ENCODE peak calls at places on chromosomes 11 and 22, in eight cellular contexts. One of them, this sample, is unnamed.

GRCh38 chr11:69007978-69008381 is 5.1 kb downstream of the MRGPRF start:
- DNase-seq in substantia nigra: no peak
- DNase-seq in glomerular endothelial cell: no peak
- DNase-seq in stimulated activated CD4-positive, alpha-beta T cell treated with anti-CD3 and anti-CD28 coated beads, Interleukin-4, amount 100 ng/mL, for 48 hours: no peak
- DNase-seq in Daoy: no peak
- DNase-seq in DMS53: no peak
- DNase-seq in natural killer cell treated with Interleukin-12 subunit alpha and Interleukin-12 subunit beta and Interleukin-15 and Interleukin-18, amount 100 ng/mL, for 72 hours: no peak
- DNase-seq in HTR-8/SVneo: no peak
- DNase-seq in this sample: no peak

GRCh38 chr11:113419426-113420003 is 31.9 kb downstream of the ANKK1 start:
- DNase-seq in substantia nigra: no peak
- DNase-seq in glomerular endothelial cell: no peak
- DNase-seq in stimulated activated CD4-positive, alpha-beta T cell treated with anti-CD3 and anti-CD28 coated beads, Interleukin-4, amount 100 ng/mL, for 48 hours: no peak
- DNase-seq in Daoy: no peak
- DNase-seq in DMS53: no peak
- DNase-seq in natural killer cell treated with Interleukin-12 subunit alpha and Interleukin-12 subunit beta and Interleukin-15 and Interleukin-18, amount 100 ng/mL, for 72 hours: no peak
- DNase-seq in HTR-8/SVneo: no peak
- DNase-seq in this sample: no peak

GRCh38 chr11:1236316-1237127 is 13.7 kb downstream of the MUC5B start:
- DNase-seq in substantia nigra: no peak
- DNase-seq in glomerular endothelial cell: no peak
- DNase-seq in stimulated activated CD4-positive, alpha-beta T cell treated with anti-CD3 and anti-CD28 coated beads, Interleukin-4, amount 100 ng/mL, for 48 hours: no peak
- DNase-seq in Daoy: no peak
- DNase-seq in DMS53: no peak
- DNase-seq in natural killer cell treated with Interleukin-12 subunit alpha and Interleukin-12 subunit beta and Interleukin-15 and Interleukin-18, amount 100 ng/mL, for 72 hours: peak
- DNase-seq in HTR-8/SVneo: no peak
- DNase-seq in this sample: no peak

GRCh38 chr22:29032014-29032475 is 29.6 kb downstream of the C22orf31 start:
- DNase-seq in substantia nigra: no peak
- DNase-seq in glomerular endothelial cell: no peak
- DNase-seq in stimulated activated CD4-positive, alpha-beta T cell treated with anti-CD3 and anti-CD28 coated beads, Interleukin-4, amount 100 ng/mL, for 48 hours: no peak
- DNase-seq in Daoy: no peak
- DNase-seq in DMS53: peak
- DNase-seq in natural killer cell treated with Interleukin-12 subunit alpha and Interleukin-12 subunit beta and Interleukin-15 and Interleukin-18, amount 100 ng/mL, for 72 hours: no peak
- DNase-seq in HTR-8/SVneo: no peak
- DNase-seq in this sample: no peak

GRCh38 chr11:2304156-2305139 is 2.6 kb downstream of the TSPAN32 start:
- DNase-seq in substantia nigra: no peak
- DNase-seq in glomerular endothelial cell: no peak
- DNase-seq in stimulated activated CD4-positive, alpha-beta T cell treated with anti-CD3 and anti-CD28 coated beads, Interleukin-4, amount 100 ng/mL, for 48 hours: no peak
- DNase-seq in Daoy: no peak
- DNase-seq in DMS53: peak
- DNase-seq in natural killer cell treated with Interleukin-12 subunit alpha and Interleukin-12 subunit beta and Interleukin-15 and Interleukin-18, amount 100 ng/mL, for 72 hours: peak
- DNase-seq in HTR-8/SVneo: no peak
- DNase-seq in this sample: no peak

GRCh38 chr11:63862923-63863322 is 24.0 kb downstream of the MARK2 start:
- DNase-seq in substantia nigra: no peak
- DNase-seq in glomerular endothelial cell: no peak
- DNase-seq in stimulated activated CD4-positive, alpha-beta T cell treated with anti-CD3 and anti-CD28 coated beads, Interleukin-4, amount 100 ng/mL, for 48 hours: no peak
- DNase-seq in Daoy: no peak
- DNase-seq in DMS53: peak
- DNase-seq in natural killer cell treated with Interleukin-12 subunit alpha and Interleukin-12 subunit beta and Interleukin-15 and Interleukin-18, amount 100 ng/mL, for 72 hours: no peak
- DNase-seq in HTR-8/SVneo: no peak
- DNase-seq in this sample: peak

GRCh38 chr22:37498289-37498909 is 12.2 kb upstream of the MFNG start:
- DNase-seq in substantia nigra: no peak
- DNase-seq in glomerular endothelial cell: no peak
- DNase-seq in stimulated activated CD4-positive, alpha-beta T cell treated with anti-CD3 and anti-CD28 coated beads, Interleukin-4, amount 100 ng/mL, for 48 hours: peak
- DNase-seq in Daoy: peak
- DNase-seq in DMS53: peak
- DNase-seq in natural killer cell treated with Interleukin-12 subunit alpha and Interleukin-12 subunit beta and Interleukin-15 and Interleukin-18, amount 100 ng/mL, for 72 hours: no peak
- DNase-seq in HTR-8/SVneo: no peak
- DNase-seq in this sample: peak

GRCh38 chr22:17436981-17437410 is 67.7 kb downstream of the CECR2 start:
- DNase-seq in substantia nigra: peak
- DNase-seq in glomerular endothelial cell: no peak
- DNase-seq in stimulated activated CD4-positive, alpha-beta T cell treated with anti-CD3 and anti-CD28 coated beads, Interleukin-4, amount 100 ng/mL, for 48 hours: no peak
- DNase-seq in Daoy: no peak
- DNase-seq in DMS53: no peak
- DNase-seq in natural killer cell treated with Interleukin-12 subunit alpha and Interleukin-12 subunit beta and Interleukin-15 and Interleukin-18, amount 100 ng/mL, for 72 hours: no peak
- DNase-seq in HTR-8/SVneo: no peak
- DNase-seq in this sample: no peak

GRCh38 chr11:108973402-108974119 is 308.7 kb downstream of the DDX10 start:
- DNase-seq in substantia nigra: no peak
- DNase-seq in glomerular endothelial cell: no peak
- DNase-seq in stimulated activated CD4-positive, alpha-beta T cell treated with anti-CD3 and anti-CD28 coated beads, Interleukin-4, amount 100 ng/mL, for 48 hours: no peak
- DNase-seq in Daoy: peak
- DNase-seq in DMS53: no peak
- DNase-seq in natural killer cell treated with Interleukin-12 subunit alpha and Interleukin-12 subunit beta and Interleukin-15 and Interleukin-18, amount 100 ng/mL, for 72 hours: no peak
- DNase-seq in HTR-8/SVneo: peak
- DNase-seq in this sample: peak

GRCh38 chr11:134614141-134614540 is 202.1 kb upstream of the B3GAT1 start:
- DNase-seq in substantia nigra: no peak
- DNase-seq in glomerular endothelial cell: no peak
- DNase-seq in stimulated activated CD4-positive, alpha-beta T cell treated with anti-CD3 and anti-CD28 coated beads, Interleukin-4, amount 100 ng/mL, for 48 hours: no peak
- DNase-seq in Daoy: no peak
- DNase-seq in DMS53: no peak
- DNase-seq in natural killer cell treated with Interleukin-12 subunit alpha and Interleukin-12 subunit beta and Interleukin-15 and Interleukin-18, amount 100 ng/mL, for 72 hours: no peak
- DNase-seq in HTR-8/SVneo: no peak
- DNase-seq in this sample: no peak

GRCh38 chr22:29641052-29641780 is 37.8 kb downstream of the NF2 start:
- DNase-seq in substantia nigra: no peak
- DNase-seq in glomerular endothelial cell: no peak
- DNase-seq in stimulated activated CD4-positive, alpha-beta T cell treated with anti-CD3 and anti-CD28 coated beads, Interleukin-4, amount 100 ng/mL, for 48 hours: no peak
- DNase-seq in Daoy: no peak
- DNase-seq in DMS53: no peak
- DNase-seq in natural killer cell treated with Interleukin-12 subunit alpha and Interleukin-12 subunit beta and Interleukin-15 and Interleukin-18, amount 100 ng/mL, for 72 hours: no peak
- DNase-seq in HTR-8/SVneo: no peak
- DNase-seq in this sample: no peak

GRCh38 chr22:33477131-33478111 is 419.2 kb upstream of the SYN3 start:
- DNase-seq in substantia nigra: no peak
- DNase-seq in glomerular endothelial cell: no peak
- DNase-seq in stimulated activated CD4-positive, alpha-beta T cell treated with anti-CD3 and anti-CD28 coated beads, Interleukin-4, amount 100 ng/mL, for 48 hours: no peak
- DNase-seq in Daoy: peak
- DNase-seq in DMS53: no peak
- DNase-seq in natural killer cell treated with Interleukin-12 subunit alpha and Interleukin-12 subunit beta and Interleukin-15 and Interleukin-18, amount 100 ng/mL, for 72 hours: no peak
- DNase-seq in HTR-8/SVneo: no peak
- DNase-seq in this sample: no peak

GRCh38 chr11:123238297-123238696 is 43.2 kb upstream of the CLMP start:
- DNase-seq in substantia nigra: no peak
- DNase-seq in glomerular endothelial cell: no peak
- DNase-seq in stimulated activated CD4-positive, alpha-beta T cell treated with anti-CD3 and anti-CD28 coated beads, Interleukin-4, amount 100 ng/mL, for 48 hours: no peak
- DNase-seq in Daoy: peak
- DNase-seq in DMS53: no peak
- DNase-seq in natural killer cell treated with Interleukin-12 subunit alpha and Interleukin-12 subunit beta and Interleukin-15 and Interleukin-18, amount 100 ng/mL, for 72 hours: no peak
- DNase-seq in HTR-8/SVneo: no peak
- DNase-seq in this sample: no peak

GRCh38 chr22:36385491-36386350 is 2.0 kb downstream of the MYH9 start:
- DNase-seq in substantia nigra: no peak
- DNase-seq in glomerular endothelial cell: no peak
- DNase-seq in stimulated activated CD4-positive, alpha-beta T cell treated with anti-CD3 and anti-CD28 coated beads, Interleukin-4, amount 100 ng/mL, for 48 hours: peak
- DNase-seq in Daoy: peak
- DNase-seq in DMS53: peak
- DNase-seq in natural killer cell treated with Interleukin-12 subunit alpha and Interleukin-12 subunit beta and Interleukin-15 and Interleukin-18, amount 100 ng/mL, for 72 hours: peak
- DNase-seq in HTR-8/SVneo: no peak
- DNase-seq in this sample: peak

GRCh38 chr11:82092904-82093303 is 640.8 kb downstream of the FAM181B start:
- DNase-seq in substantia nigra: no peak
- DNase-seq in glomerular endothelial cell: no peak
- DNase-seq in stimulated activated CD4-positive, alpha-beta T cell treated with anti-CD3 and anti-CD28 coated beads, Interleukin-4, amount 100 ng/mL, for 48 hours: no peak
- DNase-seq in Daoy: no peak
- DNase-seq in DMS53: no peak
- DNase-seq in natural killer cell treated with Interleukin-12 subunit alpha and Interleukin-12 subunit beta and Interleukin-15 and Interleukin-18, amount 100 ng/mL, for 72 hours: no peak
- DNase-seq in HTR-8/SVneo: no peak
- DNase-seq in this sample: no peak

GRCh38 chr11:117273550-117274289 is 17.4 kb upstream of the BACE1-AS start:
- DNase-seq in substantia nigra: no peak
- DNase-seq in glomerular endothelial cell: no peak
- DNase-seq in stimulated activated CD4-positive, alpha-beta T cell treated with anti-CD3 and anti-CD28 coated beads, Interleukin-4, amount 100 ng/mL, for 48 hours: no peak
- DNase-seq in Daoy: peak
- DNase-seq in DMS53: no peak
- DNase-seq in natural killer cell treated with Interleukin-12 subunit alpha and Interleukin-12 subunit beta and Interleukin-15 and Interleukin-18, amount 100 ng/mL, for 72 hours: no peak
- DNase-seq in HTR-8/SVneo: peak
- DNase-seq in this sample: no peak

GRCh38 chr11:120413480-120413879 is 77.3 kb downstream of the ARHGEF12 start:
- DNase-seq in substantia nigra: no peak
- DNase-seq in glomerular endothelial cell: no peak
- DNase-seq in stimulated activated CD4-positive, alpha-beta T cell treated with anti-CD3 and anti-CD28 coated beads, Interleukin-4, amount 100 ng/mL, for 48 hours: no peak
- DNase-seq in Daoy: peak
- DNase-seq in DMS53: no peak
- DNase-seq in natural killer cell treated with Interleukin-12 subunit alpha and Interleukin-12 subunit beta and Interleukin-15 and Interleukin-18, amount 100 ng/mL, for 72 hours: no peak
- DNase-seq in HTR-8/SVneo: no peak
- DNase-seq in this sample: no peak

GRCh38 chr11:65977621-65978390 is 16.3 kb downstream of the SART1 start:
- DNase-seq in substantia nigra: no peak
- DNase-seq in glomerular endothelial cell: no peak
- DNase-seq in stimulated activated CD4-positive, alpha-beta T cell treated with anti-CD3 and anti-CD28 coated beads, Interleukin-4, amount 100 ng/mL, for 48 hours: no peak
- DNase-seq in Daoy: no peak
- DNase-seq in DMS53: no peak
- DNase-seq in natural killer cell treated with Interleukin-12 subunit alpha and Interleukin-12 subunit beta and Interleukin-15 and Interleukin-18, amount 100 ng/mL, for 72 hours: no peak
- DNase-seq in HTR-8/SVneo: no peak
- DNase-seq in this sample: no peak

GRCh38 chr11:134784525-134784924 is 372.5 kb upstream of the B3GAT1 start:
- DNase-seq in substantia nigra: no peak
- DNase-seq in glomerular endothelial cell: no peak
- DNase-seq in stimulated activated CD4-positive, alpha-beta T cell treated with anti-CD3 and anti-CD28 coated beads, Interleukin-4, amount 100 ng/mL, for 48 hours: no peak
- DNase-seq in Daoy: no peak
- DNase-seq in DMS53: no peak
- DNase-seq in natural killer cell treated with Interleukin-12 subunit alpha and Interleukin-12 subunit beta and Interleukin-15 and Interleukin-18, amount 100 ng/mL, for 72 hours: no peak
- DNase-seq in HTR-8/SVneo: no peak
- DNase-seq in this sample: no peak

GRCh38 chr11:9574806-9575530 is 1.5 kb downstream of the WEE1 start:
- DNase-seq in substantia nigra: no peak
- DNase-seq in glomerular endothelial cell: no peak
- DNase-seq in stimulated activated CD4-positive, alpha-beta T cell treated with anti-CD3 and anti-CD28 coated beads, Interleukin-4, amount 100 ng/mL, for 48 hours: no peak
- DNase-seq in Daoy: peak
- DNase-seq in DMS53: peak
- DNase-seq in natural killer cell treated with Interleukin-12 subunit alpha and Interleukin-12 subunit beta and Interleukin-15 and Interleukin-18, amount 100 ng/mL, for 72 hours: no peak
- DNase-seq in HTR-8/SVneo: peak
- DNase-seq in this sample: peak

GRCh38 chr22:38781033-38781432 is 12.9 kb downstream of the DNAL4 start:
- DNase-seq in substantia nigra: no peak
- DNase-seq in glomerular endothelial cell: no peak
- DNase-seq in stimulated activated CD4-positive, alpha-beta T cell treated with anti-CD3 and anti-CD28 coated beads, Interleukin-4, amount 100 ng/mL, for 48 hours: no peak
- DNase-seq in Daoy: no peak
- DNase-seq in DMS53: no peak
- DNase-seq in natural killer cell treated with Interleukin-12 subunit alpha and Interleukin-12 subunit beta and Interleukin-15 and Interleukin-18, amount 100 ng/mL, for 72 hours: no peak
- DNase-seq in HTR-8/SVneo: no peak
- DNase-seq in this sample: no peak

This sample was measured in dermis blood vessel endothelial cell.